ENCODE peak calls at places on chromosomes 2 and 18, in eight cellular contexts. One of them, this sample, is unnamed.

GRCh38 chr18:7725473-7725872 is 158.4 kb downstream of the PTPRM start:
- DNase-seq in HepG2: no peak
- DNase-seq in tibial nerve: no peak
- DNase-seq in transverse colon: no peak
- DNase-seq in ovary: no peak
- DNase-seq in suprapubic skin: no peak
- DNase-seq in A549: no peak
- DNase-seq in sigmoid colon: no peak
- DNase-seq in this sample: no peak

GRCh38 chr2:230090978-230091377 is 22.3 kb upstream of the SLC16A14 start:
- DNase-seq in HepG2: no peak
- DNase-seq in tibial nerve: no peak
- DNase-seq in transverse colon: no peak
- DNase-seq in ovary: no peak
- DNase-seq in suprapubic skin: no peak
- DNase-seq in A549: no peak
- DNase-seq in sigmoid colon: no peak
- DNase-seq in this sample: no peak

GRCh38 chr2:75064691-75065396 is 106.4 kb downstream of the POLE4 start:
- DNase-seq in HepG2: peak
- DNase-seq in tibial nerve: peak
- DNase-seq in transverse colon: peak
- DNase-seq in ovary: no peak
- DNase-seq in suprapubic skin: no peak
- DNase-seq in A549: peak
- DNase-seq in sigmoid colon: peak
- DNase-seq in this sample: peak

GRCh38 chr2:45275235-45275805 is 266.1 kb upstream of the SIX2 start:
- DNase-seq in HepG2: peak
- DNase-seq in tibial nerve: no peak
- DNase-seq in transverse colon: no peak
- DNase-seq in ovary: no peak
- DNase-seq in suprapubic skin: no peak
- DNase-seq in A549: no peak
- DNase-seq in sigmoid colon: peak
- DNase-seq in this sample: no peak

GRCh38 chr2:143261986-143262784 is 133.0 kb downstream of the ARHGAP15 start:
- DNase-seq in HepG2: no peak
- DNase-seq in tibial nerve: no peak
- DNase-seq in transverse colon: peak
- DNase-seq in ovary: no peak
- DNase-seq in suprapubic skin: no peak
- DNase-seq in A549: no peak
- DNase-seq in sigmoid colon: no peak
- DNase-seq in this sample: no peak

GRCh38 chr2:239897596-239898235 is 127.4 kb downstream of the NDUFA10 start:
- DNase-seq in HepG2: no peak
- DNase-seq in tibial nerve: no peak
- DNase-seq in transverse colon: no peak
- DNase-seq in ovary: no peak
- DNase-seq in suprapubic skin: peak
- DNase-seq in A549: no peak
- DNase-seq in sigmoid colon: no peak
- DNase-seq in this sample: no peak

GRCh38 chr2:27843992-27844391 is 46.2 kb downstream of the RBKS start:
- DNase-seq in HepG2: no peak
- DNase-seq in tibial nerve: no peak
- DNase-seq in transverse colon: no peak
- DNase-seq in ovary: no peak
- DNase-seq in suprapubic skin: no peak
- DNase-seq in A549: no peak
- DNase-seq in sigmoid colon: no peak
- DNase-seq in this sample: no peak

GRCh38 chr2:170813611-170814550 is 2.8 kb upstream of the GAD1 start:
- DNase-seq in HepG2: peak
- DNase-seq in tibial nerve: no peak
- DNase-seq in transverse colon: no peak
- DNase-seq in ovary: no peak
- DNase-seq in suprapubic skin: no peak
- DNase-seq in A549: no peak
- DNase-seq in sigmoid colon: no peak
- DNase-seq in this sample: peak

GRCh38 chr18:12886498-12887126 is 2.6 kb upstream of the PTPN2 start:
- DNase-seq in HepG2: peak
- DNase-seq in tibial nerve: no peak
- DNase-seq in transverse colon: no peak
- DNase-seq in ovary: no peak
- DNase-seq in suprapubic skin: no peak
- DNase-seq in A549: no peak
- DNase-seq in sigmoid colon: no peak
- DNase-seq in this sample: no peak

GRCh38 chr2:211408485-211408884 is 852.1 kb downstream of the CPS1 start:
- DNase-seq in HepG2: peak
- DNase-seq in tibial nerve: no peak
- DNase-seq in transverse colon: no peak
- DNase-seq in ovary: no peak
- DNase-seq in suprapubic skin: no peak
- DNase-seq in A549: peak
- DNase-seq in sigmoid colon: no peak
- DNase-seq in this sample: no peak

GRCh38 chr2:9256570-9257043 is 50.0 kb downstream of the ASAP2 start:
- DNase-seq in HepG2: no peak
- DNase-seq in tibial nerve: no peak
- DNase-seq in transverse colon: no peak
- DNase-seq in ovary: no peak
- DNase-seq in suprapubic skin: no peak
- DNase-seq in A549: no peak
- DNase-seq in sigmoid colon: no peak
- DNase-seq in this sample: no peak

GRCh38 chr2:69945447-69945846 is 16.0 kb downstream of the ASPRV1 start:
- DNase-seq in HepG2: no peak
- DNase-seq in tibial nerve: no peak
- DNase-seq in transverse colon: no peak
- DNase-seq in ovary: no peak
- DNase-seq in suprapubic skin: peak
- DNase-seq in A549: no peak
- DNase-seq in sigmoid colon: no peak
- DNase-seq in this sample: no peak

GRCh38 chr2:27431395-27431794 is 3.0 kb downstream of the NRBP1 start:
- DNase-seq in HepG2: peak
- DNase-seq in tibial nerve: no peak
- DNase-seq in transverse colon: no peak
- DNase-seq in ovary: no peak
- DNase-seq in suprapubic skin: no peak
- DNase-seq in A549: no peak
- DNase-seq in sigmoid colon: no peak
- DNase-seq in this sample: no peak

GRCh38 chr2:190996338-190996946 is 17.5 kb downstream of the STAT1 start:
- DNase-seq in HepG2: peak
- DNase-seq in tibial nerve: no peak
- DNase-seq in transverse colon: no peak
- DNase-seq in ovary: no peak
- DNase-seq in suprapubic skin: no peak
- DNase-seq in A549: peak
- DNase-seq in sigmoid colon: no peak
- DNase-seq in this sample: peak

GRCh38 chr18:2805970-2806943 is 40.5 kb upstream of the EMILIN2 start:
- DNase-seq in HepG2: no peak
- DNase-seq in tibial nerve: no peak
- DNase-seq in transverse colon: no peak
- DNase-seq in ovary: no peak
- DNase-seq in suprapubic skin: no peak
- DNase-seq in A549: no peak
- DNase-seq in sigmoid colon: no peak
- DNase-seq in this sample: no peak
- TF ChIP-seq EP300 in HepG2: no peak
- TF ChIP-seq EP300 in tibial nerve: no peak
- TF ChIP-seq EP300 in transverse colon: no peak
- TF ChIP-seq EP300 in ovary: no peak
- TF ChIP-seq EP300 in suprapubic skin: no peak
- TF ChIP-seq EP300 in A549: no peak
- TF ChIP-seq EP300 in sigmoid colon: no peak
- TF ChIP-seq EP300 in this sample: no peak

GRCh38 chr2:218427741-218428140 is 8.8 kb downstream of the VIL1 start:
- DNase-seq in HepG2: no peak
- DNase-seq in tibial nerve: no peak
- DNase-seq in transverse colon: no peak
- DNase-seq in ovary: no peak
- DNase-seq in suprapubic skin: no peak
- DNase-seq in A549: no peak
- DNase-seq in sigmoid colon: no peak
- DNase-seq in this sample: no peak
- TF ChIP-seq EP300 in HepG2: no peak
- TF ChIP-seq EP300 in tibial nerve: no peak
- TF ChIP-seq EP300 in transverse colon: no peak
- TF ChIP-seq EP300 in ovary: no peak
- TF ChIP-seq EP300 in suprapubic skin: no peak
- TF ChIP-seq EP300 in A549: no peak
- TF ChIP-seq EP300 in sigmoid colon: no peak
- TF ChIP-seq EP300 in this sample: no peak

DNA sequence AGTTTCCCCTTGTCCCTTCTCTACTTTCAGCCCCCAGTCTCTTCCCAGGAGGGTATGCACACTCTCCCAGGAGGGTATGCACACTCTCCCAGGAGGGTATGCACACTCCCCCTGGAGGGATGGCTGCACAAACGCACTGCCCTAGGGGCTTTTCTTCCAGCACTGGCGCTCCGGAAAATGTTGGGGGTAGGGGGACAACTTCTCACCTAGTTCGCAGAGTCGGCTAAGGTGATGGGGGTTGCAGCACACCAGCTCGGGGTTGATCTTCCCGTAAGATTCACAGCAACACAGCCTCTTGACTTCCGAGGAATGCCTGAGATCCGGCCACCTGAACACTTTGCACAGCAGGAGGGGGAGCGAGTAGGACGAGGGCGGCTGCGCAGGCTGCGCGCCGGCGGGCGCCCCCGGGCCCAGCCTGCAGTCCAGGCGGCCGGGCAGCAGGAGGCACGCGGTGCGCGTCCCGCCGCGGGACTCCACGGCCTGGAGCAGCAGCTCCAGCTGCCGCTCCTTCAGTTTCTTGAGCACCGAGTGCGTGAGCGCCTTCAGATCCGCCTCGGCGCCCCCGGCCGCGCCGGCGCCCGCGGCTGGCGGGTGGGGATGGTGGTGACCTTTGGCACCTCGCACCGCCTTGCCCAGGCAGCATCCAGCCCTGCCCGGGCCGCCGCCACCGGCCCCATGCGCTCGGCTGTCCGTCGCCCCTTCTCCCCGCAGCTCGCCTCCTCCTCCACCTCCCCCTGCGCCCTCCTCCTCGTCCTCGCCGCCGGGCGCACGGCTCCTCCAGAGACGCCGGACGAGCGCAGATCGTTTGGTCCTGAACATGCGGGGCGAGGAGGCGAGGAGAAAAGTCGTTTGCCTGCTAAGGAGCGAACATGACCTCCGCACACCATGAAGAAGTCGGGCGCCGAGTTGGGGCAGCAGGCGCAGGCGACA is 894 bp downstream of the SMAD7 start:
- DNase-seq in HepG2: no peak
- DNase-seq in tibial nerve: no peak
- DNase-seq in transverse colon: peak
- DNase-seq in ovary: no peak
- DNase-seq in suprapubic skin: no peak
- DNase-seq in A549: no peak
- DNase-seq in sigmoid colon: no peak
- DNase-seq in this sample: no peak
- TF ChIP-seq EP300 in HepG2: no peak
- TF ChIP-seq EP300 in tibial nerve: no peak
- TF ChIP-seq EP300 in transverse colon: no peak
- TF ChIP-seq EP300 in ovary: no peak
- TF ChIP-seq EP300 in suprapubic skin: no peak
- TF ChIP-seq EP300 in A549: no peak
- TF ChIP-seq EP300 in sigmoid colon: no peak
- TF ChIP-seq EP300 in this sample: no peak

DNA sequence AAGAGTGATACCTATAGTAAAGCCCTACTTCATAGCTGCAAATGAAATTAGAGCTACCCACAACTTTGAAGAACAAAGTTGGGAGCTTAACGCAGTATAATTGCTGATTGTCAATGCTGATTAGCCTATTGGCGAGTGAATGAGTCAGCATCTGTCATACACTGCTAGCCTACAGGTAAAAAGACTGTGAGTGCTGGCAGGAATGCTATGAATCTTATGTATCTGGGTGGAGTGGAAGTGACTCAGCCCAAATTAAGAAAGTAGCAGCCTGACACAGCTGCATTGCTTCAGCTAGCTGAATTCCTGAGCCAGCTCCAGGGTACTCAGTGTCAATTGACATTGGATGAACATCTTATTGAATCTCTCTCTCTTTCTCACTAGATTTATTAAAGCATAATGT is 179.3 kb upstream of the DCC start:
- DNase-seq in HepG2: no peak
- DNase-seq in tibial nerve: no peak
- DNase-seq in transverse colon: no peak
- DNase-seq in ovary: no peak
- DNase-seq in suprapubic skin: no peak
- DNase-seq in A549: no peak
- DNase-seq in sigmoid colon: no peak
- DNase-seq in this sample: no peak
- TF ChIP-seq EP300 in HepG2: no peak
- TF ChIP-seq EP300 in tibial nerve: no peak
- TF ChIP-seq EP300 in transverse colon: no peak
- TF ChIP-seq EP300 in ovary: no peak
- TF ChIP-seq EP300 in suprapubic skin: no peak
- TF ChIP-seq EP300 in A549: no peak
- TF ChIP-seq EP300 in sigmoid colon: no peak
- TF ChIP-seq EP300 in this sample: no peak

GRCh38 chr2:80496770-80497169 is 192.2 kb upstream of the LRRTM1 start:
- DNase-seq in HepG2: no peak
- DNase-seq in tibial nerve: no peak
- DNase-seq in transverse colon: no peak
- DNase-seq in ovary: no peak
- DNase-seq in suprapubic skin: no peak
- DNase-seq in A549: no peak
- DNase-seq in sigmoid colon: no peak
- DNase-seq in this sample: no peak

GRCh38 chr2:80501874-80502624 is 197.5 kb upstream of the LRRTM1 start:
- DNase-seq in HepG2: no peak
- DNase-seq in tibial nerve: no peak
- DNase-seq in transverse colon: no peak
- DNase-seq in ovary: no peak
- DNase-seq in suprapubic skin: no peak
- DNase-seq in A549: no peak
- DNase-seq in sigmoid colon: no peak
- DNase-seq in this sample: no peak

DNA sequence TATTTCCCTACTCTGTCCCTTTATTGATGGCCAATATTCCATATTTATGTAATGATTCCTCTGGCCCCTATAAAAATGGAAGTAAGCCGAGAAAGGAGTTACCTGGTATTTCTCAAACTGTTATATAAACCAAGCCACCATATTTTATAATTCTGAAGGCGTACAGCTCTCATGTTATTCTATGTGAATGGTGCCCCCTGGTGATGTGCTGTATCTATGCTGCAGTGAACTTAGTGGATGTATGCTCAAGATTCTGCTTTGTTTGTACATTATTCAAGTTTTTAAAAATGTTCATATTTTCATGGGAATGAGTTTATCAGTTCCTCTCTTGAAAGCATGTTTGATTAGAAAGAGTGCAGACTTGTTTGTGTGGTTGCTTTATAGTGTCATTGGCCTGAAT is 194.5 kb upstream of the LRRTM1 start:
- DNase-seq in HepG2: peak
- DNase-seq in tibial nerve: peak
- DNase-seq in transverse colon: peak
- DNase-seq in ovary: no peak
- DNase-seq in suprapubic skin: no peak
- DNase-seq in A549: no peak
- DNase-seq in sigmoid colon: no peak
- DNase-seq in this sample: peak
- TF ChIP-seq EP300 in HepG2: no peak
- TF ChIP-seq EP300 in tibial nerve: no peak
- TF ChIP-seq EP300 in transverse colon: no peak
- TF ChIP-seq EP300 in ovary: no peak
- TF ChIP-seq EP300 in suprapubic skin: no peak
- TF ChIP-seq EP300 in A549: no peak
- TF ChIP-seq EP300 in sigmoid colon: no peak
- TF ChIP-seq EP300 in this sample: no peak